ENCODE peak calls at places on chromosomes 16 and 17, in four cellular contexts. One of them, this sample, is unnamed.

GRCh38 chr16:62240722-62241121 is 204.5 kb upstream of the CDH8 start:
- DNase-seq in effector CD4-positive, alpha-beta T cell: no peak
- DNase-seq in activated effector memory CD4-positive, alpha-beta T cell treated with Interleukin-2 at 50 U/mL for 16 hours: no peak
- DNase-seq in left colon: no peak
- DNase-seq in this sample: no peak

GRCh38 chr16:81181013-81181720 is 57.3 kb upstream of the BCO1 start:
- DNase-seq in effector CD4-positive, alpha-beta T cell: no peak
- DNase-seq in activated effector memory CD4-positive, alpha-beta T cell treated with Interleukin-2 at 50 U/mL for 16 hours: no peak
- DNase-seq in left colon: peak
- DNase-seq in this sample: peak

GRCh38 chr17:59493867-59494266 is 71.5 kb upstream of the DHX40 start:
- DNase-seq in effector CD4-positive, alpha-beta T cell: no peak
- DNase-seq in activated effector memory CD4-positive, alpha-beta T cell treated with Interleukin-2 at 50 U/mL for 16 hours: no peak
- DNase-seq in left colon: no peak
- DNase-seq in this sample: no peak

GRCh38 chr17:79819085-79819484 is 20.2 kb downstream of the CBX4 start:
- DNase-seq in effector CD4-positive, alpha-beta T cell: no peak
- DNase-seq in activated effector memory CD4-positive, alpha-beta T cell treated with Interleukin-2 at 50 U/mL for 16 hours: no peak
- DNase-seq in left colon: no peak
- DNase-seq in this sample: no peak

GRCh38 chr16:82936941-82937551 is 310.3 kb downstream of the CDH13 start:
- DNase-seq in effector CD4-positive, alpha-beta T cell: no peak
- DNase-seq in activated effector memory CD4-positive, alpha-beta T cell treated with Interleukin-2 at 50 U/mL for 16 hours: no peak
- DNase-seq in left colon: no peak
- DNase-seq in this sample: no peak

GRCh38 chr16:67542464-67542863 is 13.8 kb downstream of the RIPOR1 start:
- DNase-seq in effector CD4-positive, alpha-beta T cell: peak
- DNase-seq in activated effector memory CD4-positive, alpha-beta T cell treated with Interleukin-2 at 50 U/mL for 16 hours: peak
- DNase-seq in left colon: no peak
- DNase-seq in this sample: no peak

GRCh38 chr17:27381007-27381501 is 75.2 kb upstream of the KSR1 start:
- DNase-seq in effector CD4-positive, alpha-beta T cell: peak
- DNase-seq in activated effector memory CD4-positive, alpha-beta T cell treated with Interleukin-2 at 50 U/mL for 16 hours: peak
- DNase-seq in left colon: peak
- DNase-seq in this sample: peak

GRCh38 chr16:67541391-67542263 is 13.0 kb downstream of the RIPOR1 start:
- DNase-seq in effector CD4-positive, alpha-beta T cell: no peak
- DNase-seq in activated effector memory CD4-positive, alpha-beta T cell treated with Interleukin-2 at 50 U/mL for 16 hours: no peak
- DNase-seq in left colon: no peak
- DNase-seq in this sample: no peak

GRCh38 chr16:68744744-68745280 is 7.7 kb downstream of the CDH1 start:
- DNase-seq in effector CD4-positive, alpha-beta T cell: no peak
- DNase-seq in activated effector memory CD4-positive, alpha-beta T cell treated with Interleukin-2 at 50 U/mL for 16 hours: no peak
- DNase-seq in left colon: peak
- DNase-seq in this sample: no peak

GRCh38 chr17:80141463-80142165 is 5.3 kb downstream of the EIF4A3 start:
- DNase-seq in effector CD4-positive, alpha-beta T cell: no peak
- DNase-seq in activated effector memory CD4-positive, alpha-beta T cell treated with Interleukin-2 at 50 U/mL for 16 hours: no peak
- DNase-seq in left colon: no peak
- DNase-seq in this sample: no peak

GRCh38 chr17:2837147-2837561 is 40.9 kb downstream of the RAP1GAP2 start:
- DNase-seq in effector CD4-positive, alpha-beta T cell: peak
- DNase-seq in activated effector memory CD4-positive, alpha-beta T cell treated with Interleukin-2 at 50 U/mL for 16 hours: peak
- DNase-seq in left colon: no peak
- DNase-seq in this sample: no peak

GRCh38 chr16:87841608-87842208 is 27.6 kb downstream of the SLC7A5 start:
- DNase-seq in effector CD4-positive, alpha-beta T cell: no peak
- DNase-seq in activated effector memory CD4-positive, alpha-beta T cell treated with Interleukin-2 at 50 U/mL for 16 hours: no peak
- DNase-seq in left colon: no peak
- DNase-seq in this sample: no peak

GRCh38 chr17:51000835-51001638 is 119.6 kb downstream of the SPAG9 start:
- DNase-seq in effector CD4-positive, alpha-beta T cell: peak
- DNase-seq in activated effector memory CD4-positive, alpha-beta T cell treated with Interleukin-2 at 50 U/mL for 16 hours: no peak
- DNase-seq in left colon: no peak
- DNase-seq in this sample: no peak

GRCh38 chr17:41917957-41918391 is 777 bp downstream of the ACLY start:
- DNase-seq in effector CD4-positive, alpha-beta T cell: peak
- DNase-seq in activated effector memory CD4-positive, alpha-beta T cell treated with Interleukin-2 at 50 U/mL for 16 hours: peak
- DNase-seq in left colon: peak
- DNase-seq in this sample: peak

GRCh38 chr17:65523411-65523810 is 38.0 kb downstream of the AXIN2 start:
- DNase-seq in effector CD4-positive, alpha-beta T cell: no peak
- DNase-seq in activated effector memory CD4-positive, alpha-beta T cell treated with Interleukin-2 at 50 U/mL for 16 hours: no peak
- DNase-seq in left colon: no peak
- DNase-seq in this sample: no peak